ENCODE peak calls at places on chromosomes 11 and 22, in five cellular contexts. L is A172, G is cardiac muscle cell, R is foreskin fibroblast, S is adrenal gland. B is an unnamed sample.

GRCh38 chr11:68999093-68999747 is 13.8 kb downstream of the MRGPRF start:
- DNase-seq in G (no peak), L (no peak), R (no peak), S (no peak), B (no peak)

GRCh38 chr22:49207008-49207775 is 620.5 kb downstream of the BRD1 start:
- DNase-seq in L (no peak), R (no peak), G (no peak), S (peak), B (peak)

GRCh38 chr11:134557571-134558257 is 145.7 kb upstream of the B3GAT1 start:
- DNase-seq in R (no peak), G (no peak), L (no peak), S (no peak), B (no peak)

GRCh38 chr11:96827164-96827563 is 437.4 kb downstream of the JRKL start:
- DNase-seq in G (peak), R (no peak), L (peak), S (peak), B (no peak)

GRCh38 chr11:111829185-111829968 is 42.0 kb downstream of the ALG9 start:
- DNase-seq in R (no peak), G (no peak), L (no peak), S (no peak), B (no peak)

GRCh38 chr11:35815556-35816315 is 128.1 kb upstream of the LDLRAD3 start:
- DNase-seq in R (peak), L (no peak), S (peak), G (no peak), B (no peak)

GRCh38 chr22:27993201-27993635 is 74.2 kb upstream of the PITPNB start:
- DNase-seq in G (no peak), S (no peak), R (no peak), L (no peak), B (peak)

GRCh38 chr11:33916736-33917135 is 24.9 kb upstream of the LMO2 start:
- DNase-seq in L (no peak), S (no peak), R (no peak), G (no peak), B (no peak)

GRCh38 chr22:38824587-38824986 is 19.2 kb downstream of the NPTXR start:
- DNase-seq in G (peak), S (peak), L (peak), R (peak), B (peak)

GRCh38 chr11:121445071-121445768 is 6.9 kb upstream of the SORL1 start:
- DNase-seq in G (no peak), L (no peak), R (no peak), S (no peak), B (no peak)

GRCh38 chr11:46565248-46565835 is 28.5 kb downstream of the AMBRA1 start:
- DNase-seq in R (no peak), L (no peak), S (no peak), G (no peak), B (no peak)

GRCh38 chr11:119671048-119671447 is 58.0 kb downstream of the NECTIN1 start:
- DNase-seq in L (no peak), S (peak), G (no peak), R (peak), B (no peak)

GRCh38 chr11:72225411-72225951 is 914 bp downstream of the INPPL1 start:
- DNase-seq in L (peak), S (no peak), R (no peak), G (peak), B (no peak)

GRCh38 chr11:102448869-102449224 is 3.7 kb downstream of the TMEM123 start:
- DNase-seq in G (no peak), S (no peak), R (no peak), L (no peak), B (no peak)

GRCh38 chr11:125129316-125129990 is 18.0 kb upstream of the TMEM218 start:
- DNase-seq in L (no peak), G (no peak), R (no peak), S (no peak), B (no peak)

GRCh38 chr11:66720899-66721470 is 8.0 kb downstream of the SPTBN2 start:
- DNase-seq in L (no peak), G (no peak), R (no peak), S (no peak), B (no peak)

GRCh38 chr11:131978351-131978750 is 607.9 kb downstream of the NTM start:
- DNase-seq in L (peak), G (no peak), S (no peak), R (no peak), B (no peak)

GRCh38 chr22:27454807-27455450 is 346.6 kb downstream of the MN1 start:
- DNase-seq in S (no peak), G (no peak), L (no peak), R (no peak), B (no peak)

GRCh38 chr11:10622957-10623787 is 54.7 kb upstream of the LYVE1 start:
- DNase-seq in G (no peak), R (no peak), L (no peak), S (no peak), B (no peak)

GRCh38 chr11:122595246-122595645 is 60.3 kb upstream of the UBASH3B start:
- DNase-seq in R (no peak), S (no peak), L (no peak), G (no peak), B (no peak)

GRCh38 chr22:24414984-24415945 is 12.1 kb upstream of the ADORA2A start:
- DNase-seq in S (no peak), R (no peak), G (no peak), L (no peak), B (no peak)

GRCh38 chr11:68328374-68329091 is 16.1 kb downstream of the LRP5 start:
- DNase-seq in R (no peak), G (no peak), S (no peak), L (peak), B (no peak)

GRCh38 chr11:73333626-73334199 is 25.6 kb downstream of the ARHGEF17 start:
- DNase-seq in G (no peak), S (no peak), R (no peak), L (no peak), B (no peak)

GRCh38 chr22:27489265-27489675 is 312.3 kb downstream of the MN1 start:
- DNase-seq in R (peak), L (no peak), S (no peak), G (no peak), B (no peak)

GRCh38 chr22:43681724-43682360 is 130.3 kb downstream of the EFCAB6 start:
- DNase-seq in L (no peak), R (no peak), S (no peak), G (no peak), B (no peak)

GRCh38 chr22:49153921-49154320 is 673.8 kb downstream of the BRD1 start:
- DNase-seq in S (no peak), L (no peak), R (no peak), G (no peak), B (no peak)

GRCh38 chr11:38089728-38090127 is 1491.7 kb upstream of the RAG2 start:
- DNase-seq in G (peak), R (no peak), S (no peak), L (peak), B (no peak)

GRCh38 chr11:109037856-109038780 is 373.2 kb downstream of the DDX10 start:
- DNase-seq in S (no peak), L (peak), G (no peak), R (peak), B (peak)

GRCh38 chr11:657691-658126 is 20.6 kb downstream of the DRD4 start:
- DNase-seq in R (no peak), S (no peak), G (no peak), L (no peak), B (no peak)

GRCh38 chr11:78615724-78616123 is 41.1 kb upstream of the NARS2 start:
- DNase-seq in L (no peak), R (no peak), G (no peak), S (no peak), B (no peak)

B was measured in HAP-1.